ENCODE peak calls at places on chromosomes 6 and 20, in five cellular contexts. Q is hepatocyte, G is tibial artery, O is lower lobe of right lung, R is IMR-90. S is an unnamed sample.

GRCh38 chr6:167130712-167131684 is 8.1 kb downstream of the CCR6 start:
- DNase-seq in Q (no peak), G (no peak), O (no peak), R (no peak), S (peak; percentile 37)

GRCh38 chr6:30481213-30481964 is 7.9 kb upstream of the HLA-E start:
- DNase-seq in Q (no peak), G (no peak), O (no peak), R (no peak), S (no peak)

GRCh38 chr20:1503564-1504227 is 12.5 kb upstream of the SIRPB2 start:
- DNase-seq in Q (peak; percentile 92), G (peak; percentile 71), O (peak; percentile 76), R (peak; percentile 92), S (peak; percentile 94)

GRCh38 chr6:55882731-55883595 is 7.6 kb upstream of the BMP5 start:
- DNase-seq in Q (peak; percentile 15), G (no peak), O (no peak), R (peak; percentile 84), S (peak; percentile 81)

GRCh38 chr20:33441142-33441955 is 2.2 kb downstream of the SNTA1 start:
- DNase-seq in Q (peak; percentile 22), G (no peak), O (no peak), R (no peak), S (no peak)

GRCh38 chr20:47713941-47714450 is 71.3 kb downstream of the SULF2 start:
- DNase-seq in Q (no peak), G (peak; percentile 77), O (no peak), R (peak; percentile 27), S (no peak)

GRCh38 chr6:81614292-81614691 is 138.2 kb downstream of the TENT5A start:
- DNase-seq in Q (peak; percentile 58), G (no peak), O (no peak), R (peak; percentile 85), S (peak; percentile 15)

GRCh38 chr6:132961122-132961521 is 146.8 kb downstream of the RPS12 start:
- DNase-seq in Q (peak; percentile 14), G (no peak), O (no peak), R (peak; percentile 92), S (peak; percentile 87)

GRCh38 chr20:44066645-44067606 is 120.1 kb downstream of the JPH2 start:
- DNase-seq in Q (no peak), G (no peak), O (no peak), R (no peak), S (no peak)

DNA sequence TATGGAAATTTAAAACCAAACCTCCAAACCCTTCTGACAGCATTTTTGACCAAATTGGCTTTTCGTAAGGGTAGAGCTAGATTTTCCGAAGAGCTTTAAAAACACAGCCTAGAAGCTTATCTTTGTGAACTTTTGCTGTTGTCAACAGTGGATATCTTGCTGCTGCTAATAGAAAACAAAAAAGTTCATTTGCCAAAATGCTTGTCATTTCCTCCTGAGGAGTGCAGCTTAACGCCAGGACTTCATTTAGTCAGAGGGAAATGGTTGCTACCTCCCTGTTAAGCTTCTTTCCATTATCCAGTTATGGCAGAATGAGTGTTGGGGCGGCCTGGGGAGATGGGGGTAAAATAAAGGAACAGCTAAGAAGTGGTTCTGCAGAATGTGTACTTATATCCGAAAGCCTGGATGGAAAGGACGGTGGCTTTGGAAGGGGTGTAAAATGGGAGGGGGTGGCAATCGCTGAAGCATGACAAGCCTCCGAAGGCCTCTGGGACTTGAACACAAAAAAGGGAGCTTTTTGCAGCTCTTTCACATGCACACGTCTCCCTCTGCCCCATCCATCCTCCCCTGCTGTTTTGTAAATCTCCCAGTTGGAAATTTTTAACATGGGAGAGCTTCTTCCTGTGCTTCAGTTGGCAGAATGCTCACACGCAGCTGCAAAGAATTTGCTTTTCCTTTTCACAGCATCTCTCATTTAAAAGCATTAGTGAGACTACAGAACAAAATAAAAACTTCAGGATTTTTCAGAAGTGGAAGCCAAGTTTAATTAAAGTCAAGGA is 22.4 kb downstream of the JARID2 start:
- DNase-seq in Q (no peak), G (no peak), O (no peak), R (no peak), S (no peak)
- H3K4me3 ChIP-seq in Q (no peak overlapping the region), G (no peak overlapping the region), O (no peak overlapping the region), R (no peak overlapping the region), S (no peak overlapping the region)

GRCh38 chr6:149686230-149686629 is 31.7 kb downstream of the LATS1 start:
- DNase-seq in Q (no peak), G (no peak), O (no peak), R (no peak), S (no peak)

GRCh38 chr6:149694926-149695325 is 23.0 kb downstream of the LATS1 start:
- DNase-seq in Q (no peak), G (no peak), O (no peak), R (no peak), S (no peak)

GRCh38 chr6:149696904-149697303 is 21.0 kb downstream of the LATS1 start:
- DNase-seq in Q (no peak), G (no peak), O (no peak), R (peak; percentile 52), S (peak; percentile 61)

GRCh38 chr6:149691201-149691600 is 26.7 kb downstream of the LATS1 start:
- DNase-seq in Q (no peak), G (no peak), O (no peak), R (no peak), S (no peak)
- H3K36me3 ChIP-seq in Q (no peaks in the 10 kb centered on the region), G (peaks cover 26% of the 10 kb centered on the region), O (peaks cover 72% of the 10 kb centered on the region), R (peaks cover 22% of the 10 kb centered on the region), S (peaks cover 8% of the 10 kb centered on the region)

GRCh38 chr20:63894358-63895201 is at the start of gene DNAJC5:
- DNase-seq in Q (peak; percentile 98), G (peak; percentile 89), O (peak; percentile 97), R (peak; percentile 87), S (peak; percentile 72)

GRCh38 chr20:63892402-63892801 is 2.5 kb upstream of the DNAJC5 start:
- DNase-seq in Q (no peak), G (no peak), O (no peak), R (no peak), S (no peak)

GRCh38 chr20:63895202-63895885 is 418 bp downstream of the DNAJC5 start:
- DNase-seq in Q (no peak), G (no peak), O (no peak), R (no peak), S (no peak)

GRCh38 chr20:63895886-63896135 is 885 bp downstream of the DNAJC5 start:
- DNase-seq in Q (no peak), G (no peak), O (no peak), R (peak; percentile 20), S (peak; percentile 79)

GRCh38 chr20:63893999-63894357 is 948 bp upstream of the DNAJC5 start:
- DNase-seq in Q (no peak), G (no peak), O (no peak), R (no peak), S (no peak)
- H3K4me3 ChIP-seq in Q (peak overlapping the region; percentile 4), G (peak overlapping the region; percentile 81), O (peak overlapping the region; percentile 63), R (no peak overlapping the region), S (peak overlapping the region; percentile 58)

GRCh38 chr20:46306743-46307138 is 1.6 kb downstream of the CDH22 start:
- DNase-seq in Q (no peak), G (no peak), O (no peak), R (no peak), S (no peak)

GRCh38 chr20:46304361-46304760 is 3.9 kb downstream of the CDH22 start:
- DNase-seq in Q (no peak), G (no peak), O (no peak), R (peak; percentile 51), S (no peak)

GRCh38 chr20:46305973-46306360 is 2.3 kb downstream of the CDH22 start:
- DNase-seq in Q (no peak), G (no peak), O (no peak), R (no peak), S (no peak)

GRCh38 chr20:46304852-46305251 is 3.4 kb downstream of the CDH22 start:
- DNase-seq in Q (no peak), G (no peak), O (no peak), R (no peak), S (no peak)

GRCh38 chr20:46305331-46305972 is 2.8 kb downstream of the CDH22 start:
- DNase-seq in Q (no peak), G (no peak), O (no peak), R (no peak), S (no peak)
- H3K36me3 ChIP-seq in Q (no peaks in the 10 kb centered on the region), G (no peaks in the 10 kb centered on the region), O (no peaks in the 10 kb centered on the region), R (no peaks in the 10 kb centered on the region), S (no peaks in the 10 kb centered on the region)

DNA sequence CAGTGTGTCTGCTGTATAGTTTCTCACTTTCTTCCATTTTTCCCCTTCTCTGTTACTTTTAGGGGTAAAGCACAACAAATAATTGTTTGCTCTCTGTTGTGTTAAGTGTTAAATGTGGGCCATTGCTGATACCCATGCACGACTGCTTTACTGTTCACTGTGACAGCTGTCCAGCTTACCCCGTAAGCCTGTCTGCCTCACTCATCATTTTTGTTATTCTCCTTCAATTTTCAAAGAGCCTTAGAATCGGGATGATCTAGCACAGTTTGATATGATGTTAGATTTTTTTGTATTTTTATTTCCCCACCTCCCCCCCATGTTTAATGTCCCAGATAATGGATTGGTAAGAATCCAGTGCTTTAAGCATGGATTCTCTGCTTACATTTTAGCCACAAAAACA is 41.2 kb upstream of the MLIP start:
- DNase-seq in Q (no peak), G (no peak), O (no peak), R (no peak), S (no peak)
- H3K4me3 ChIP-seq in Q (peak overlapping the region; percentile 14), G (peak overlapping the region; percentile 41), O (peak overlapping the region; percentile 14), R (no peak overlapping the region), S (no peak overlapping the region)

S was measured in bronchial epithelial cell.